ENCODE peak calls at places on chromosomes 7 and 10, in six cellular contexts. K is WTC11, W is HepG2, L is K562, F is H1, H is GM12878. Q is an unnamed sample.

GRCh38 chr10:45660876-45661411 is 11.6 kb downstream of the ZFAND4 start:
- DNase-seq in H (no peak), L (no peak), W (no peak), F (no peak), K (no peak), Q (no peak)

GRCh38 chr7:103695496-103695895 is 249.5 kb upstream of the SLC26A5 start:
- DNase-seq in H (no peak), L (no peak), W (no peak), K (no peak), F (no peak), Q (no peak)

GRCh38 chr10:22598488-22598887 is 115.9 kb downstream of the PIP4K2A start:
- DNase-seq in F (no peak), L (peak), W (no peak), K (no peak), H (no peak), Q (no peak)

GRCh38 chr7:151277631-151278030 is 29.1 kb upstream of the SMARCD3 start:
- DNase-seq in H (no peak), F (no peak), W (no peak), K (no peak), L (no peak), Q (no peak)

GRCh38 chr10:103838095-103838395 is 17.3 kb downstream of the SH3PXD2A start:
- DNase-seq in L (no peak), K (no peak), F (no peak), W (no peak), H (no peak), Q (no peak)

GRCh38 chr7:20330176-20330796 is 414 bp upstream of the ITGB8 start:
- DNase-seq in F (no peak), K (peak), L (peak), H (no peak), W (peak), Q (no peak)

GRCh38 chr10:6185039-6185716 is 17.6 kb upstream of the PFKFB3 start:
- DNase-seq in L (no peak), F (no peak), H (no peak), W (no peak), K (no peak), Q (no peak)

GRCh38 chr7:18861514-18861913 is 255.9 kb downstream of the TWIST1 start:
- DNase-seq in H (peak), K (no peak), W (no peak), F (no peak), L (no peak), Q (no peak)

GRCh38 chr7:41207141-41207540 is 495.7 kb downstream of the INHBA start:
- DNase-seq in H (no peak), F (peak), L (no peak), W (no peak), K (peak), Q (no peak)

DNA sequence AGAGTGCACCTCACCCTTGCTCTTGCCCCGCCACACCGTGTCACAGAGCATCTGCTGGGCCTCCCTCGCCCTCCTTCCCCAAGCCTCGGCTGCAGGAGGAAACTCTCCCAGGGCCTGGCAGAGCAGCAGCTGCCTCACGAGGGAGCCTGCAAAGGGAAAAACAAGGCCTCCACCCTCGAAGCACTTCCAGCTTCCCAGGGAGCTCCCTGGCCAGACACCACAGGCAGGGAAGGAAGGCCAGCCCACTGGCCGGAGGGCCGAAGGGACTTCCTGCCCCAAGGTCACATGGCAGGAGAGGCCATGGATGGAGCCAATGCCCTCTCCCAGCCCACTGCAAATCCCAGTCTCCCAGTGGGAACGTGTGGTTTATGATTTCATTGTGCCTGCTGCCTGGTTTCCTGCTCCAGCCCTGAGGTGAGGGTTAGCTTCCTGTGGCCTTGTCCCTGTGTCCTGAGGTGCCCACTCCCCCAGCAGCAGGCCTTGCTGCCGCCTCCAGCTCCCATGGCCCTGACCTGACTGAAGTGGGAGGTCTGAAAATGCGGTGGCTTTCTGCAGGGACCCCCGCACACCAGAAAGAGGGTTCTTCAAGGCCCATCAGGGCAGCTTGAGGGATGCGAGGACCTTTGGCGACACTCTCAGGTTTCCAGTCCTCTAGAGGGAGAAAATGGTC is 100.5 kb upstream of the PPIF start:
- DNase-seq in L (no peak), K (no peak), F (no peak), H (no peak), W (no peak), Q (no peak)
- TF ChIP-seq ATF3 in L (no peak), K (no peak), F (no peak), H (no peak), W (no peak), Q (no peak)

GRCh38 chr7:75739796-75740672 is 1.3 kb upstream of the HIP1 start:
- DNase-seq in L (no peak), W (no peak), K (no peak), F (no peak), H (peak), Q (no peak)
- TF ChIP-seq ATF3 in L (no peak), W (no peak), K (no peak), F (no peak), H (no peak), Q (no peak)

DNA sequence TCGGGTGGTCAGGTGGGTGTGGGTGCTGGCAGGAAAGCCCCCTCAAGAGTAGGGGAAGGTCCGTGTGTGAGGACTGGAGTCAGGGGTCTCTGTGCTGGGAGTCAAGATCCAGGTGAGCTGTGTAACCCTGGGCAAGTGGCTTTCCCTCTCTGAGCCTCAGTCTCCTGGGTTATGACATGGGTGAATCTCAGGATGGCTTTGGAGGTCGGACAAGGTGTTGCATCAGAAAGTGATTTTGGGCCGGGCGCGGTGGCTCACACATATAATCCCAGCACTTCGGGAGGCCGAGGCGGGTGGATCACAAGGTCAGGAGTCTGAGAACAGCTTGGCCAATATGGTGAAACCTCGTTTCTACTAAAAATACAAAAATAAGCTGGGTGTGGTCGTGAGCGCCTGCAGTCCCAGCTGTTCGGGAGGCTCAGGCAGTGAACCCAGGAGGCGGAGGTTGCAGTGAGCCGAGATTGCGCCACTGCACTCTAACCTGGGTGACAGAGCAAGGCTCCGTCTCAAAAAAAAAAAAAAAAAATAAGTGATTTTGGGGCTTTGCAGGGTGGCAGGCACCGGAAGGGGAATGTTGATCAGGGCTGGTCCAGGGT is 3.3 kb downstream of the AMZ1 start:
- DNase-seq in K (no peak), H (no peak), L (no peak), F (no peak), W (no peak), Q (no peak)
- TF ChIP-seq ATF3 in K (no peak), H (no peak), L (peak), F (no peak), W (no peak), Q (no peak)

GRCh38 chr10:87635498-87636312 is 24.0 kb upstream of the PAPSS2 start:
- DNase-seq in F (no peak), L (no peak), W (peak), H (peak), K (no peak), Q (peak)

GRCh38 chr10:87640043-87640442 is 19.6 kb upstream of the PAPSS2 start:
- DNase-seq in W (no peak), F (no peak), H (no peak), L (no peak), K (no peak), Q (no peak)

GRCh38 chr10:87639493-87639892 is 20.2 kb upstream of the PAPSS2 start:
- DNase-seq in H (no peak), K (no peak), F (no peak), W (no peak), L (no peak), Q (no peak)

GRCh38 chr10:87634311-87634710 is 25.4 kb upstream of the PAPSS2 start:
- DNase-seq in L (no peak), H (no peak), F (no peak), W (no peak), K (no peak), Q (no peak)

DNA sequence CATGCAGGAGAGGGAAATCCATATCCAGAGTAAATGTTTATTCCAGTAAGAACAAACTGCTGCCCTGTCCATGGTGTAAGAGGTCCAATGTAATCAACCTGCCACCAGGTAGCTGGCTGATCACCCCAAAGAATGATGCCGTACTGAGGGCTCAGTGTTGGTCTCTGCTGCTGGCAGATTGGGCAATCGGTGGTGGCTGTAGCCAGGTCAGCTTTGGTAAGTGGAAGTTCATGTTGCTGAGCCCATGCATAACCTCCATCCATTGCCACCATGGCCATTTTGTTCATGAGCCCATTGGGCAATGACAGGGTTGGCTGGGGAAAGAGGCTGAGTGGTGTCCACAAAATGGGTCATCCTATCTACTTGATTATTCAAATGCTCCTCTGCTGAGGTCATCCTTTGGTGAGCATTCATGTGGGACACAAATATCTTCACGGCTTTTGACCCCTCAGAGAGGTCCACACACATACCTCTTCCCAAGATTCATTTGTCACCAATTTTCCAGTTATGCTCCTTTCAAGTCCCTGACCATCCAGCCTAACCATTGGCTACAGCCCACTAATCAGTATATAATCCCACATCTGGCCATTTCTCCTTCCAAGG is 23.3 kb upstream of the PAPSS2 start:
- DNase-seq in F (no peak), W (no peak), L (no peak), H (no peak), K (no peak), Q (no peak)
- TF ChIP-seq ATF3 in F (no peak), W (no peak), L (no peak), H (no peak), K (no peak), Q (no peak)

GRCh38 chr7:47213276-47213675 is 368.6 kb downstream of the TNS3 start:
- DNase-seq in F (no peak), L (no peak), W (no peak), H (no peak), K (no peak), Q (no peak)

GRCh38 chr7:47211467-47212121 is 370.3 kb downstream of the TNS3 start:
- DNase-seq in F (no peak), H (no peak), K (no peak), W (no peak), L (peak), Q (no peak)

GRCh38 chr7:47215049-47215448 is 366.9 kb downstream of the TNS3 start:
- DNase-seq in K (no peak), F (no peak), L (no peak), H (no peak), W (no peak), Q (no peak)

GRCh38 chr7:47215640-47216039 is 366.3 kb downstream of the TNS3 start:
- DNase-seq in H (no peak), W (no peak), F (no peak), L (no peak), K (no peak), Q (no peak)

GRCh38 chr7:47210283-47210854 is 371.5 kb downstream of the TNS3 start:
- DNase-seq in W (no peak), K (no peak), L (no peak), F (no peak), H (no peak), Q (no peak)
- TF ChIP-seq ATF3 in W (no peak), K (no peak), L (no peak), F (no peak), H (no peak), Q (no peak)

DNA sequence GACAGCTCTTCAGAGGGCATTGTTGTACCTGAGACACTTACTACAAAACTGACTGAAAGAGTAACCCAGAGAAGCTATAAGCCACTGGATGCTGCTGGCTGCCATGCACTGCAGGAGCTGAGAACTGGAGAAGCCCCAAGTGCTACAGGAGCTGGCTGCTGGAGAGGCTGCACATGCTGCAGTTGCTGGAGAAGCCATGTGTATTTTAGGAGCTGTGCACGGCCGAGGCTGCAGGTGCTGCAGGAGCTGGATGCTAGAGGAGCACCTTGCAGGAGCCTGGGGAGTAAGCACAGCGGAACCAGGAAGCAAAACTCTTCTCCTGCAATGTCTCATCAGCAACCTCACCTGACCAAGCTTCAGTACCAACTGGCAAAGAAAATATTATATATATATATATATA is 45.5 kb downstream of the STEAP1B start:
- DNase-seq in F (no peak), W (no peak), L (no peak), K (no peak), H (no peak), Q (no peak)
- TF ChIP-seq ATF3 in F (no peak), W (no peak), L (no peak), K (no peak), H (no peak), Q (no peak)

DNA sequence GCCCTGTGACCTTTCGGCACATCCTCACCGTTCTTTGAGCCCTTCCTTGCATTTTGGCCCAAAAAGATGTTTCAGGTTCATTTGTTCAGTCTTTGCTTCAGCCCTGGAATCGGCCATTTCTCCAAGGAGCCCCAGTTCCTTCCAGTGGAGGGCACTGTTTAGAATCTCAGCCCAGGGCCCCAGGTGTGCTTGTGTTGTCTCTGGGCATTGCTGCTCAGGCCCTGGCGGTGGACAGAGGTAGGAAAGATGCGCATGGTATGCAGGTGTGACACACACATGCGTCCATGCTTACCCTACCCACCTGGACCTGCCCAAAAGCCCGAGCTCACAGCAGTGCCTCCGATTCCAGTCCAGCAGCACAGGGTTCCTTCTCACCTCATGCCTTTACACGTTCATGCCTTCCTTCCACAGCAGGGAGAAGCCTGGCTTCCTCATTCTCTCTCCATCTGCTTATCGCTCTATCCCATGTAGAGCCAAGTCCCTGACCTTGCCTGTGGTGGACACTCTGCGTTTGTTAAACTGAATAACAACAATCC is 70.6 kb downstream of the LHPP start:
- DNase-seq in F (peak), H (no peak), W (peak), L (peak), K (peak), Q (peak)
- TF ChIP-seq ATF3 in F (no peak), H (no peak), W (no peak), L (no peak), K (no peak), Q (no peak)

DNA sequence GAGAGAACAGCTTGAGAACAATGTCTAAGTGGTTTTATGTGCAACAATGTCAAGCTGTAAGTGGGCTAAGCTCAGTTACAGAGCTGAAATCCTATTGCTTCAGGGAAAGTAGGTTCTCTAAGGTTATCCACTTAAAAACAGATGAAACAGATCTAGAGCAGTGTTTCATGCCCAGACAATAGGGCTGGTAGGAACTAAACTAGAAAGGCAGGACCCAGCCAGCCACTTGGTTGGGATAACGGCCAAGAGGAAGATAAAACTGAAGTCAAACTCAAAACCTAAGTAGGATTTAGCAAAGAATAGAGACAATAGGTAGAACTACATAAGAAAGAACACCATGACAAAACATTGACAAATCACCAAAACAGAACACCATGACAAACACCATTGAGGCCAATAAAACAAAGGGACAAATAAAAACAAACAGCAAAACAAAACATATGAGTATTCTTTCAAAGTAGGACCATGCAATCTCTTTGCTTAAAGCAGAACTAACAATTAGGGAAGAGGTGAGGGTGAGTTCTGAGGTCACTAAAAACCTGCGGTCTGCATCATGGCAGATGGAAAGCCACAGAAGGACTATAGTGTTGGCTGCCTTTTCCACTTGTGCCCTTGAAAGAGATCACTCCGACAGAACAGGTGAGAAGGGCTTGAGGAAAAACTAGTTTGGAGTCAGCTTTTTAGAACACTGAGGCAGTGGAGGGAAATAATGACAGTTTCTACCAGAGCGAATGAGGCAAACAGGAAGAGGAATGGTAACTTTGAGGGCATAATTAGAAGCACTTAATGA is 81.0 kb downstream of the HGF start:
- DNase-seq in F (no peak), W (no peak), H (no peak), K (no peak), L (no peak), Q (no peak)
- TF ChIP-seq ATF3 in F (no peak), W (no peak), H (no peak), K (no peak), L (no peak), Q (no peak)

GRCh38 chr7:516216-516605 is 3.4 kb downstream of the PDGFA start:
- DNase-seq in K (no peak), W (no peak), F (no peak), L (no peak), H (no peak), Q (no peak)
- TF ChIP-seq ATF3 in K (no peak), W (no peak), F (no peak), L (no peak), H (no peak), Q (no peak)

DNA sequence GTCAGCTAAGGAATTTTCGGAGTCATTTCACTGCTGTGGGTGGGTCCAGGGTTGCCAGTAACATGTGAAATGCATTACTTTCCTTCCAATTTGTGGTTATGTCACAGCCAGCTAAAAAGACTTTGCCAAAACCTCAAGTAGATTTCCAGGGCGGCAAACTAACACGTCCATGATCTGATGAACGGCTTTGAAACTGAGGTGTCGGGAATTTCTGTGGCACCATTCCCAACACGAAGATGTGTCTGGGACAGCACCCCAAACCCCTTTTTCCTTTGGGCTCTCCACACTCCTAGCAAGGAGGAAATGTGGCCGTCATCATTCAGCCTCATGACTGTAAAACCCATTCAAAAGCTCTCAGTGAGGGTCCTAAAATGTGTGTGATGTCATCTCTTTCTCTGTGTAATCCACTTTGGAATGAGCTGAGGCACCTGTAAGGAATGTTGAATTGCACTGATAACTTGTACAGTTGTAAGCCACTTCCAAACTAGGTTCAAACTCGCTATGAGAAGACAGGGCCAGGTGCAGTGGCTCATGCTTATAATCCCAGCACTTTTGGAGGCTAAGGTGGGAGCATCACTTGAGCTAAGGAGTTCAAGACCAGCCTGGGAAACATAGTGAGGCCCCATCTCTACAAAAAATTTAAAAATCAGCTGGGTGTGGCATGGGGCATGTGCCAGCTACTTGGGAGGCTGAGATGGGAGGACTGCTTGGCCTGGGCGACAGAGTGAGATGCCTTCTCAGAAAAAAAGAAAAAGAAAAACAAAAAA is 146.1 kb upstream of the FRMD4A start:
- DNase-seq in H (no peak), F (no peak), K (no peak), W (no peak), L (no peak), Q (no peak)
- TF ChIP-seq ATF3 in H (no peak), F (no peak), K (no peak), W (no peak), L (no peak), Q (no peak)